ENCODE peak calls at places on chromosomes 1 and 21, in five cellular contexts. D, I, W, P and G are unnamed samples.
A peak's percentile ranks its signal among the peaks of the same experiment; 100 is the strongest.

GRCh38 chr1:240189386-240189989 is 97.8 kb downstream of the FMN2 start:
- DNase-seq in I (peak; percentile 48), D (no peak), P (peak; percentile 9), W (peak; percentile 53), G (peak; percentile 48)

GRCh38 chr21:25385912-25386474 is 221.3 kb downstream of the MRPL39 start:
- DNase-seq in P (no peak), W (peak; percentile 77), I (peak; percentile 58), D (peak; percentile 46), G (peak; percentile 45)

GRCh38 chr21:43766734-43767497 is 9.2 kb downstream of the CSTB start:
- DNase-seq in D (no peak), W (no peak), I (no peak), P (no peak), G (peak; percentile 53)

GRCh38 chr1:52306227-52307006 is 59.6 kb downstream of the CC2D1B start:
- DNase-seq in D (no peak), I (no peak), W (no peak), P (no peak), G (no peak)

GRCh38 chr1:116218922-116219321 is 107.7 kb downstream of the MAB21L3 start:
- DNase-seq in P (no peak), D (no peak), I (no peak), W (no peak), G (no peak)

GRCh38 chr1:53639251-53639721 is 99.7 kb downstream of the GLIS1 start:
- DNase-seq in I (no peak), P (no peak), W (peak; percentile 68), D (no peak), G (no peak)

GRCh38 chr1:7610106-7610731 is 160.9 kb upstream of the VAMP3 start:
- DNase-seq in W (no peak), P (no peak), D (no peak), I (no peak), G (no peak)

GRCh38 chr1:69947837-69948236 is 257.5 kb downstream of the LRRC40 start:
- DNase-seq in W (no peak), P (no peak), I (no peak), D (no peak), G (peak; percentile 12)

GRCh38 chr1:71733121-71733520 is 549.2 kb downstream of the NEGR1 start:
- DNase-seq in W (no peak), D (no peak), P (no peak), I (no peak), G (no peak)

GRCh38 chr1:27940297-27940696 is 5.5 kb downstream of the SMPDL3B start:
- DNase-seq in I (no peak), D (no peak), W (no peak), P (no peak), G (peak; percentile 14)

GRCh38 chr21:33212159-33212851 is 17.4 kb upstream of the IFNAR2 start:
- DNase-seq in I (no peak), D (no peak), P (no peak), W (peak; percentile 83), G (peak; percentile 48)

GRCh38 chr1:24903955-24904730 is 25.9 kb downstream of the RUNX3 start:
- DNase-seq in P (no peak), D (peak; percentile 25), I (no peak), W (no peak), G (no peak)

GRCh38 chr1:215710340-215710971 is 143.4 kb downstream of the KCTD3 start:
- DNase-seq in P (peak; percentile 13), W (peak; percentile 69), D (peak; percentile 59), I (peak; percentile 57), G (peak; percentile 56)

GRCh38 chr1:111448482-111448917 is 556 bp downstream of the WDR77 start:
- DNase-seq in P (no peak), D (no peak), I (no peak), W (peak; percentile 12), G (no peak)

GRCh38 chr1:2136386-2136821 is 58.2 kb downstream of the FAAP20 start:
- DNase-seq in D (no peak), I (no peak), P (no peak), W (no peak), G (no peak)

GRCh38 chr1:150981177-150981804 is 801 bp upstream of the ANXA9 start:
- DNase-seq in P (peak; percentile 60), D (peak; percentile 95), I (no peak), W (no peak), G (no peak)

GRCh38 chr1:150268342-150268705 is 492 bp downstream of the APH1A start:
- DNase-seq in P (no peak), W (no peak), D (no peak), I (no peak), G (peak; percentile 46)

GRCh38 chr1:207421078-207421477 is 33.0 kb upstream of the CR2 start:
- DNase-seq in D (no peak), I (no peak), P (no peak), W (no peak), G (no peak)

GRCh38 chr1:214688891-214689290 is 85.9 kb downstream of the CENPF start:
- DNase-seq in W (no peak), P (no peak), D (no peak), I (no peak), G (no peak)

GRCh38 chr1:113984710-113985109 is 5.4 kb downstream of the OLFML3 start:
- DNase-seq in W (peak; percentile 4), I (no peak), D (no peak), P (no peak), G (no peak)
- H4K91ac ChIP-seq in W (no peak overlapping the region), I (no peak overlapping the region), D (no peak overlapping the region), P (no peak overlapping the region), G (peak overlapping the region; percentile 3)

GRCh38 chr1:64163972-64164371 is 39.5 kb upstream of the UBE2U start:
- DNase-seq in W (peak; percentile 64), D (no peak), P (no peak), I (peak; percentile 14), G (peak; percentile 53)
- H2BK15ac ChIP-seq in W (no peak overlapping the region), D (no peak overlapping the region), P (no peak overlapping the region), I (no peak overlapping the region), G (no peak overlapping the region)

GRCh38 chr1:161228032-161228431 is 2.2 kb downstream of the TOMM40L start:
- DNase-seq in W (no peak), P (no peak), D (no peak), I (no peak), G (no peak)

GRCh38 chr1:161225534-161226319 is at the start of gene TOMM40L:
- DNase-seq in W (peak; percentile 100), I (peak; percentile 97), D (peak; percentile 97), P (peak; percentile 96), G (peak; percentile 100)

GRCh38 chr1:161226759-161227158 is 899 bp downstream of the TOMM40L start:
- DNase-seq in I (no peak), W (no peak), P (no peak), D (no peak), G (no peak)

GRCh38 chr1:161226320-161226711 is 456 bp downstream of the TOMM40L start:
- DNase-seq in I (no peak), W (no peak), P (no peak), D (no peak), G (no peak)

DNA sequence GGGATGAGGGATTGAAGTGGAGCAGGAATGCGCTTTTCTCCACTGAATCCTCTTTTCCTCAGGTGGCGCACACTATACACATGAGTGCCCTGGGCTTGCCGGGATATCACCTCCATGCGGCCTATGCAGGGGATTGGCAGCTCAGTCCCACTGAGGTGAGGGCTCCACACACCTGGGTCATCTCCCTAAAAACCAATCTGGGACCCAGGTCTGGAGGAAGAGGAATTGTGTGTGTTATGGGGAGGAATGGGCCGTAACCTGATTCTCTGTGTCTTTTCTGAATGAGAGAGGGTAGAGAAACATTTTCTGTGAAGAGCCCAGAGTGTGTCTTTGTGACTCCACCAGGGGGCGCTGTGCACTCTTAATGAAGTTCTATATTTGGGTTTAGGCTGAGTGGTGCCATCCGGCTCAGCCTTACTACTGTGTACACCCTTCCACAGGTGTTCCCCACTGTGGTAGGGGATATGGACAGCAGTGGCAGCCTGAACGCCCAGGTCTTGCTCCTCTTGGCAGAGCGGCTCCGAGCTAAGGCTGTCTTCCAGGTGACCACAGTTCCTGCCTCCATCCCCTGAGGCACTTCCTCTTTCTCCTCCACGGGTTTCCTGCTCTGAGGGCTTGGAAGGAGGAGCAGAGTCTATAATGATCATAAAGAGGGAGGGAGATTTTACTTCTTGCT is 1.5 kb downstream of the TOMM40L start:
- DNase-seq in P (no peak), W (peak; percentile 69), I (peak; percentile 81), D (peak; percentile 78), G (peak; percentile 77)
- H4K8ac ChIP-seq in P (no peak overlapping the region), W (peak overlapping the region; percentile 11), I (no peak overlapping the region), D (no peak overlapping the region), G (no peak overlapping the region)

GRCh38 chr1:905071-905749 is 18.5 kb upstream of the SAMD11 start:
- DNase-seq in P (no peak), D (peak; percentile 57), I (no peak), W (no peak), G (peak; percentile 73)
- H4K91ac ChIP-seq in P (peak overlapping the region; percentile 76), D (no peak overlapping the region), I (no peak overlapping the region), W (peak overlapping the region; percentile 84), G (no peak overlapping the region)

DNA sequence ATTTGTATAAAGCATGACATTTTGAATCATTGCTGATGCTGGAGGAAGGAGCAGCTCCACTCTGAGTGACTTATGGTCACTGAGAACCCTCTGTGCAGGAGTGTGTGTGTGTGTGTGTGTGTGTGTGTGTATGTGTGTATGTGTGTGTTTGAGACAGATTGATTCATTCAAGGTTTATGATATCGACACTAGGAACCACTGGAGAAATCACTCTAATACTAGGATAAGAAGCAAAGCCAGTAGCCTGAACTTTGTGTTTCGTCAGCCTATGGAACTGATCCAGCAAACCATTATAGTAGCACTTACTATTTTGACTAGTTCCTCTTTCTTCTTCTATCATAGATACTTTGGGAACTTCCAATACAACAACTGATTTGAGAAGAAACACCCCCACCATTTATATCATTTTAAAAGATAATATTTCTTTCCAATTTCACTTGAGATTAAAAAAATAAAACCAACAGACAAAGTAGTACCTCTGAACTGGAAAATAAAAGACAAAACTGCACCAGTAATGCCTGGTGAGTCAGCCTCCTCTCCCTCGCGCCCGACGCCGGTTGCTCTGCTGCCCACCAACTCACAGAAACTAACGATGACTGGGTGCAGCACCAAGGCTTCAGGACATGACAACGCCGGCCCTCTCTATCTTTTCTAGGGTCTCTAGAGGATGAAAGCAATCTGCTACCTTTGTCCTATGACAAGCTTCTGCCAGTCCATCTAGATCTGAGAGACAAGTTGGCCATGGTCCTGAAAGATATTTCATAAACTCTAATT is 20.9 kb downstream of the SLAMF1 start:
- DNase-seq in P (no peak), W (no peak), D (no peak), I (no peak), G (no peak)
- H2BK15ac ChIP-seq in P (no peak overlapping the region), W (no peak overlapping the region), D (no peak overlapping the region), I (no peak overlapping the region), G (no peak overlapping the region)

GRCh38 chr1:222618001-222618879 is at the start of gene MIA3:
- DNase-seq in W (peak; percentile 10), P (no peak), D (peak; percentile 29), I (peak; percentile 70), G (peak; percentile 34)
- H4K8ac ChIP-seq in W (peak within 1 kb of the TSS; percentile 66), P (peak within 1 kb of the TSS; percentile 91), D (no peak within 1 kb of the TSS), I (no peak within 1 kb of the TSS), G (peak within 1 kb of the TSS; percentile 90)